ENCODE peak calls at places on chromosomes 3 and 15, in eight cellular contexts. I is activated naive CD4-positive, alpha-beta T cell; R is HAP-1; X is tibial artery; L is aorta; W is NCI-H1092 treated with DMSO at 0.1 percent for 48 hours; H is MV-4-11; Z is DMS153. J is an unnamed sample.

GRCh38 chr3:78154521-78155186 is 1114.8 kb downstream of the ROBO2 start:
- DNase-seq in Z (no peak), W (no peak), R (no peak), X (no peak), L (no peak), H (no peak), I (no peak), J (no peak)

GRCh38 chr15:92091155-92091734 is 237.7 kb downstream of the SLCO3A1 start:
- DNase-seq in L (no peak), Z (no peak), W (peak; percentile 47), R (peak; percentile 38), X (no peak), H (no peak), I (no peak), J (no peak)

GRCh38 chr3:162041622-162042021 is 545.0 kb downstream of the OTOL1 start:
- DNase-seq in H (no peak), I (no peak), W (no peak), L (no peak), R (no peak), Z (no peak), X (no peak), J (no peak)

GRCh38 chr3:141302364-141303141 is 65.8 kb upstream of the ZBTB38 start:
- DNase-seq in X (peak; percentile 46), I (no peak), R (no peak), W (no peak), Z (no peak), L (no peak), H (peak; percentile 56), J (no peak)

GRCh38 chr3:177358968-177359600 is 161.8 kb upstream of the TBL1XR1 start:
- DNase-seq in Z (peak; percentile 53), L (peak; percentile 80), R (peak; percentile 34), I (peak; percentile 23), X (peak; percentile 29), W (peak; percentile 79), H (peak; percentile 38), J (peak; percentile 90)

GRCh38 chr3:119662604-119663377 is 2.4 kb upstream of the POPDC2 start:
- DNase-seq in H (no peak), Z (no peak), W (no peak), L (no peak), X (no peak), I (no peak), R (no peak), J (no peak)

GRCh38 chr3:105526349-105527111 is 159.8 kb downstream of the ALCAM start:
- DNase-seq in R (no peak), L (no peak), Z (peak; percentile 82), I (no peak), W (peak; percentile 49), X (no peak), H (no peak), J (no peak)

GRCh38 chr15:92383528-92384326 is 10.0 kb upstream of the ST8SIA2 start:
- DNase-seq in L (no peak), Z (no peak), R (peak; percentile 42), W (no peak), H (no peak), I (no peak), X (no peak), J (no peak)

GRCh38 chr15:52496776-52497470 is 31.8 kb downstream of the MYO5A start:
- DNase-seq in I (no peak), L (no peak), W (no peak), R (no peak), H (peak; percentile 65), Z (no peak), X (no peak), J (no peak)

GRCh38 chr3:43855674-43856299 is 165.0 kb downstream of the ABHD5 start:
- DNase-seq in R (peak; percentile 20), L (no peak), H (peak; percentile 27), Z (peak; percentile 34), I (peak; percentile 2), X (peak; percentile 48), W (peak; percentile 40), J (no peak)

GRCh38 chr15:30649952-30650929 is 24.3 kb downstream of the ARHGAP11B start:
- DNase-seq in X (no peak), I (no peak), W (no peak), Z (no peak), H (peak; percentile 80), L (no peak), R (no peak), J (no peak)

GRCh38 chr3:53890726-53891499 is 746 bp downstream of the SELENOK start:
- DNase-seq in W (no peak), L (no peak), I (no peak), R (no peak), H (no peak), X (no peak), Z (no peak), J (no peak)

GRCh38 chr3:151538706-151539403 is 78.0 kb upstream of the IGSF10 start:
- DNase-seq in Z (no peak), R (peak; percentile 89), L (no peak), X (peak; percentile 75), I (no peak), H (peak; percentile 57), W (peak; percentile 22), J (no peak)

GRCh38 chr3:151593923-151594322 is 133.1 kb upstream of the IGSF10 start:
- DNase-seq in Z (no peak), X (no peak), L (no peak), I (no peak), R (no peak), W (no peak), H (no peak), J (no peak)

GRCh38 chr3:10187944-10188343 is 23.2 kb downstream of the IRAK2 start:
- DNase-seq in R (no peak), X (no peak), L (no peak), W (no peak), I (no peak), Z (no peak), H (no peak), J (no peak)

GRCh38 chr15:80416702-80417101 is 12.5 kb downstream of the ARNT2 start:
- DNase-seq in Z (no peak), X (no peak), R (no peak), W (no peak), I (no peak), H (no peak), L (no peak), J (no peak)

GRCh38 chr3:46124216-46125143 is 83.6 kb downstream of the CCR1 start:
- DNase-seq in W (no peak), H (no peak), I (no peak), R (no peak), L (no peak), Z (no peak), X (peak; percentile 56), J (no peak)

GRCh38 chr3:55128201-55128870 is 200.5 kb upstream of the LRTM1 start:
- DNase-seq in L (no peak), W (no peak), R (no peak), H (no peak), Z (no peak), I (no peak), X (no peak), J (no peak)

GRCh38 chr3:137770066-137770805 is 6.1 kb downstream of the SOX14 start:
- DNase-seq in R (no peak), L (no peak), H (no peak), W (no peak), X (no peak), I (no peak), Z (no peak), J (no peak)

GRCh38 chr3:34258271-34259015 is 460.0 kb downstream of the PDCD6IP start:
- DNase-seq in R (no peak), I (no peak), X (no peak), W (peak; percentile 57), L (no peak), Z (no peak), H (no peak), J (no peak)

J was measured in spleen.